ENCODE peak calls at places on chromosomes 2 and 18, in seven cellular contexts. One of them, this sample, is unnamed.

GRCh38 chr2:138572318-138572717 is 70.7 kb downstream of the SPOPL start:
- DNase-seq in HCT116: no peak
- DNase-seq in H1: no peak
- DNase-seq in K562: no peak
- DNase-seq in SK-N-SH: no peak
- DNase-seq in GM12878: no peak
- DNase-seq in HepG2: no peak
- DNase-seq in this sample: no peak

GRCh38 chr2:39919511-39920317 is 140.7 kb upstream of the THUMPD2 start:
- DNase-seq in HCT116: no peak
- DNase-seq in H1: no peak
- DNase-seq in K562: no peak
- DNase-seq in SK-N-SH: no peak
- DNase-seq in GM12878: no peak
- DNase-seq in HepG2: no peak
- DNase-seq in this sample: no peak

GRCh38 chr2:53200072-53200471 is 567.5 kb upstream of the CHAC2 start:
- DNase-seq in HCT116: no peak
- DNase-seq in H1: no peak
- DNase-seq in K562: no peak
- DNase-seq in SK-N-SH: no peak
- DNase-seq in GM12878: no peak
- DNase-seq in HepG2: no peak
- DNase-seq in this sample: no peak

GRCh38 chr2:96218508-96219131 is 10.0 kb upstream of the STARD7 start:
- DNase-seq in HCT116: no peak
- DNase-seq in H1: no peak
- DNase-seq in K562: no peak
- DNase-seq in SK-N-SH: no peak
- DNase-seq in GM12878: no peak
- DNase-seq in HepG2: no peak
- DNase-seq in this sample: no peak

GRCh38 chr2:195408196-195408595 is 248.8 kb upstream of the SLC39A10 start:
- DNase-seq in HCT116: no peak
- DNase-seq in H1: no peak
- DNase-seq in K562: no peak
- DNase-seq in SK-N-SH: no peak
- DNase-seq in GM12878: no peak
- DNase-seq in HepG2: no peak
- DNase-seq in this sample: no peak

GRCh38 chr18:28036481-28036880 is 140.4 kb downstream of the CDH2 start:
- DNase-seq in HCT116: no peak
- DNase-seq in H1: no peak
- DNase-seq in K562: no peak
- DNase-seq in SK-N-SH: no peak
- DNase-seq in GM12878: no peak
- DNase-seq in HepG2: no peak
- DNase-seq in this sample: no peak

GRCh38 chr2:183224933-183225332 is 100.7 kb downstream of the NUP35 start:
- DNase-seq in HCT116: no peak
- DNase-seq in H1: no peak
- DNase-seq in K562: no peak
- DNase-seq in SK-N-SH: no peak
- DNase-seq in GM12878: no peak
- DNase-seq in HepG2: no peak
- DNase-seq in this sample: no peak

GRCh38 chr2:140472676-140473075 is 1658.1 kb downstream of the LRP1B start:
- DNase-seq in HCT116: no peak
- DNase-seq in H1: no peak
- DNase-seq in K562: no peak
- DNase-seq in SK-N-SH: no peak
- DNase-seq in GM12878: no peak
- DNase-seq in HepG2: no peak
- DNase-seq in this sample: no peak

GRCh38 chr2:121689356-121689755 is 40.1 kb upstream of the CLASP1 start:
- DNase-seq in HCT116: no peak
- DNase-seq in H1: no peak
- DNase-seq in K562: peak
- DNase-seq in SK-N-SH: peak
- DNase-seq in GM12878: no peak
- DNase-seq in HepG2: peak
- DNase-seq in this sample: peak

GRCh38 chr2:111157071-111157661 is 36.5 kb downstream of the BCL2L11 start:
- DNase-seq in HCT116: no peak
- DNase-seq in H1: no peak
- DNase-seq in K562: no peak
- DNase-seq in SK-N-SH: no peak
- DNase-seq in GM12878: no peak
- DNase-seq in HepG2: no peak
- DNase-seq in this sample: no peak
- TF ChIP-seq JUND in HCT116: no peak
- TF ChIP-seq JUND in H1: no peak
- TF ChIP-seq JUND in K562: no peak
- TF ChIP-seq JUND in SK-N-SH: no peak
- TF ChIP-seq JUND in GM12878: no peak
- TF ChIP-seq JUND in HepG2: no peak
- TF ChIP-seq JUND in this sample: no peak

DNA sequence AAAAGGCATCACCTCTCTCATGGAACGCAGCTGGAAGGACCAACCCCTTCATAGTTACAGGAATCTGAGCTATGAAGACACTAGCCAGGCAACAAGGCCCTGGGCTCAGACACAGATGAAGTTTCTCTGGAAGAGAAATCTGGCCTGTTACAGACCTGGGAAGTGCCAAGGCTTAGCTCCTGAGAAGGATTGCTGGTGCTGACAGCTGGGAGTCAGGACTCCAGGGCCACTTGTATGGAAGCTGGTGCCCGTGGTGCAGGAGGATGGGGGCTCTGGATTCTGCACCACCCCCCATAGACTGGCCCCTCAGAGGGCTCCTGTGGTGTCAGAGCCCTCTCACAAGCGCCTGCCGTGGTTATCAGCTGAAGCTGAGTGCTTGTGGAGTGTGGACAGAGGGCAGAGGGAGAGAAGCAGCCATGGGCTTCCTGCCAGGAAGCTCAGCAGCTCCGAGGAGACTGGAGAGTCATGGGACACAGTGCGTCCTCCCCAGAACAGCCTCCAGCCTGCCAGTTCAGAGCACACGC is 87.3 kb upstream of the LCLAT1 start:
- DNase-seq in HCT116: no peak
- DNase-seq in H1: no peak
- DNase-seq in K562: no peak
- DNase-seq in SK-N-SH: no peak
- DNase-seq in GM12878: no peak
- DNase-seq in HepG2: no peak
- DNase-seq in this sample: no peak
- TF ChIP-seq JUND in HCT116: no peak
- TF ChIP-seq JUND in H1: no peak
- TF ChIP-seq JUND in K562: no peak
- TF ChIP-seq JUND in SK-N-SH: no peak
- TF ChIP-seq JUND in GM12878: no peak
- TF ChIP-seq JUND in HepG2: no peak
- TF ChIP-seq JUND in this sample: no peak

DNA sequence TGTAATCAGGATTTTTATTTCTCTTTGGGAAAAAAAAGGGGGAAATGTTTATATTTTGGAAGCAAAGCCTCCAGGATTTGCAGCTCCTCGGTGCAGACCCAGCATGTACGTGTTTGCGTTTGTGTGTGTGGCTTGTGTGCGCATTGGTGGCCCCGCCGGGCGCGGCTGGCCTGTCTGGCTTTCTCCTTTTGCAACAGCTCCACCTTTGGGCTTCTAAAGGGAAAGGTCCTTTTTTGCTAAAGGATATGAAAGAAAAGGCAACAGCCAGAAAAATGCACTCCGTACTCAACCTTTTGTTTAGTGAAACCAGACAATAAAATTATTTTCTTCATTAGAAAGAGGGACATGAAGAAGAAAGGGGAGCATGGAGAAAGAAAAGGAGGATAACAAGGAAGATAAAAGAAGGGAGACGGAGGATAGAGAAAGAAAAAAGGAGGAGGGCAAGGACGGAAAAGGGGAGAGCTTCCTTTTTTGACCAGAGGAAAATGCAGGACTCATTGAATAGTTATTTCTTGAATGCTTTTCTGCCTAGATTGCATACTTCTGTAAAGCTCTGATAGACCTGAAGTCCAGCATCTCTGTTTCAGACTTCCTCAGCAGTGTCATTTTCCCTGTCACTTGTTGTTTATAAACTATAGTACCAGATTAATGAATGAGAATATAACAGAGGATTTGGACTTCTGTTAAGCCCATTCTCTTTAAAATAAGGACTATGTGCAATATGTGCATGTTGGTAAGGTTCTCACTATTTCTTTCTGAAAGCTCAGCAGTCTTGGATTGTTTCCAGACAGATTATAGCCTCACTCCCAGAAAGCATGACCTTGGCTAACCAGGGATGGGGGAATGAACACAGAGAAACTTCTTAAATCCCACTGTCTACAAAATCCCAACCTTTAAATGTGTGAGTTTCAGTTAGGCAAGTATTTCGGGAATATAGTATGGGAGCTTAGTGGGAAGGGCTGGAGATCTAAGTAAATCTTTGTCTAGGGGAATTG is 563.1 kb upstream of the PIK3C3 start:
- DNase-seq in HCT116: no peak
- DNase-seq in H1: peak
- DNase-seq in K562: peak
- DNase-seq in SK-N-SH: peak
- DNase-seq in GM12878: no peak
- DNase-seq in HepG2: peak
- DNase-seq in this sample: peak
- TF ChIP-seq JUND in HCT116: no peak
- TF ChIP-seq JUND in H1: peak
- TF ChIP-seq JUND in K562: no peak
- TF ChIP-seq JUND in SK-N-SH: no peak
- TF ChIP-seq JUND in GM12878: no peak
- TF ChIP-seq JUND in HepG2: no peak
- TF ChIP-seq JUND in this sample: no peak

DNA sequence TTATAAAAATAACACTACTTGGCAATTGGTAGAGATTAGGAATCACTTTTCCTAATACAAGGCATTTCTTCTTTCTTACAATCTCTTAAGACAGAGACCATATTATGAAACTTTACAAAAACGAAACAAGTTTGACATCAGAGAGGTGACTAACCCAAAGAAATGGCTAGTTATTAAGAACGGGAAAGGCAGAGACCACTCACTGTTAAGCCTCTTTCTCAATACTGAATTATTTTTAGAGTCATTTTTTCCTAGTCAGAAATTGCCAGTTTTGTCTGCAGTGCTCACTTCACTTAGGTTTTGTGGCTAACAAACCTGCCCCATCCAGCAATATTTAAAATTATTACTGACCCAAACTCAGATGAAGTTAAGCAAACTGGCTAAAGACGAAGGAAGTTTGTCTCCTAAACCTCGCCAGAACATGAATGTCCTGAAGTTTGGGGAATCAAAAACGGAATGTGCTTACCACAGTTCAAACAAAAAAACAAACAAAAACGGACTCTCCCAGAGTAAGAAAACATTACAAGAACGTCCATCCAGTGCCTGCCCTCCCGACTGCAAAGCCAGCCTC is 1.3 kb downstream of the KANSL1L start:
- DNase-seq in HCT116: no peak
- DNase-seq in H1: no peak
- DNase-seq in K562: no peak
- DNase-seq in SK-N-SH: no peak
- DNase-seq in GM12878: peak
- DNase-seq in HepG2: peak
- DNase-seq in this sample: no peak
- TF ChIP-seq JUND in HCT116: no peak
- TF ChIP-seq JUND in H1: no peak
- TF ChIP-seq JUND in K562: no peak
- TF ChIP-seq JUND in SK-N-SH: no peak
- TF ChIP-seq JUND in GM12878: no peak
- TF ChIP-seq JUND in HepG2: no peak
- TF ChIP-seq JUND in this sample: no peak

GRCh38 chr2:188272121-188272520 is 19.6 kb upstream of the GULP1 start:
- DNase-seq in HCT116: no peak
- DNase-seq in H1: no peak
- DNase-seq in K562: no peak
- DNase-seq in SK-N-SH: no peak
- DNase-seq in GM12878: no peak
- DNase-seq in HepG2: no peak
- DNase-seq in this sample: no peak
- TF ChIP-seq JUND in HCT116: no peak
- TF ChIP-seq JUND in H1: no peak
- TF ChIP-seq JUND in K562: no peak
- TF ChIP-seq JUND in SK-N-SH: no peak
- TF ChIP-seq JUND in GM12878: no peak
- TF ChIP-seq JUND in HepG2: no peak
- TF ChIP-seq JUND in this sample: no peak

GRCh38 chr2:131724019-131724418 is 196.3 kb downstream of the CCDC74A start:
- DNase-seq in HCT116: no peak
- DNase-seq in H1: no peak
- DNase-seq in K562: no peak
- DNase-seq in SK-N-SH: peak
- DNase-seq in GM12878: no peak
- DNase-seq in HepG2: no peak
- DNase-seq in this sample: no peak
- TF ChIP-seq JUND in HCT116: no peak
- TF ChIP-seq JUND in H1: no peak
- TF ChIP-seq JUND in K562: no peak
- TF ChIP-seq JUND in SK-N-SH: no peak
- TF ChIP-seq JUND in GM12878: no peak
- TF ChIP-seq JUND in HepG2: no peak
- TF ChIP-seq JUND in this sample: no peak

GRCh38 chr2:219041252-219041651 is at the start of gene CFAP65:
- DNase-seq in HCT116: peak
- DNase-seq in H1: peak
- DNase-seq in K562: peak
- DNase-seq in SK-N-SH: peak
- DNase-seq in GM12878: no peak
- DNase-seq in HepG2: no peak
- DNase-seq in this sample: no peak
- TF ChIP-seq JUND in HCT116: no peak
- TF ChIP-seq JUND in H1: no peak
- TF ChIP-seq JUND in K562: no peak
- TF ChIP-seq JUND in SK-N-SH: no peak
- TF ChIP-seq JUND in GM12878: no peak
- TF ChIP-seq JUND in HepG2: no peak
- TF ChIP-seq JUND in this sample: no peak

DNA sequence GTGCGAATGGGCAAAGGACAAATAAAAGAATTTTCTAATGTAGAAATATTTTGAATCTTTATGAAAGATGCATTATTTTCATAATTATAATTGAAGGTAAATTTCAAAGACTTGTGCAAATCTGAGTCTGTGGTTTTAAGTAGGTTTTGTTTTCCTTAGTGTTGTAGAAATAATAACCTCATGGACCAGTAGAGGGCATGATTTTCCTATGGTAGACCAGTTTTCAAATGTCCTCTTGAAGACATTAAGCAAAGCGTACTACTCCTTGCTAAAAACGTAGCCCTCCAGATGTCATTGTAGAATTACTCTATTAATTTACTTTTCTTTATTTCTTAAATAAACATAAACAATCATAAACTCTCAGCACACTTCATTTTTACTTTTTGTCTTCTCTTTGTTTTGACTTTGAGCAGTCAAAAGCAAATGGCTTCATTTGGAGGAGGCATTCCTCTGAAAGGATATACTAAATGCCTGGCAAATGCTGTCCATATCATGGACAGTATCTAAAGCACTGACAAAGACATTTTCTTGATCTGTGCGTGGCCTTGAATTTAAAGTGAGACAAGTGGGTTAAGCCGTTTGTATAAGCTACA is 85.8 kb upstream of the FAM237A start:
- DNase-seq in HCT116: peak
- DNase-seq in H1: no peak
- DNase-seq in K562: peak
- DNase-seq in SK-N-SH: peak
- DNase-seq in GM12878: no peak
- DNase-seq in HepG2: peak
- DNase-seq in this sample: peak
- TF ChIP-seq JUND in HCT116: no peak
- TF ChIP-seq JUND in H1: no peak
- TF ChIP-seq JUND in K562: no peak
- TF ChIP-seq JUND in SK-N-SH: no peak
- TF ChIP-seq JUND in GM12878: no peak
- TF ChIP-seq JUND in HepG2: no peak
- TF ChIP-seq JUND in this sample: no peak

GRCh38 chr2:172995323-172996244 is 80.1 kb upstream of the MAP3K20 start:
- DNase-seq in HCT116: no peak
- DNase-seq in H1: no peak
- DNase-seq in K562: no peak
- DNase-seq in SK-N-SH: no peak
- DNase-seq in GM12878: no peak
- DNase-seq in HepG2: peak
- DNase-seq in this sample: no peak
- TF ChIP-seq JUND in HCT116: no peak
- TF ChIP-seq JUND in H1: no peak
- TF ChIP-seq JUND in K562: no peak
- TF ChIP-seq JUND in SK-N-SH: no peak
- TF ChIP-seq JUND in GM12878: no peak
- TF ChIP-seq JUND in HepG2: no peak
- TF ChIP-seq JUND in this sample: no peak